ENCODE peak calls at places on chromosomes 7 and 10, in seven cellular contexts. Y, C, K, F, V, X and J are unnamed samples.

GRCh38 chr10:77131214-77131613 is 506.4 kb downstream of the KCNMA1 start:
- DNase-seq in Y (no peak), C (peak), K (no peak), F (no peak), V (no peak), X (no peak), J (no peak)

GRCh38 chr10:46298346-46299266 is 11.8 kb downstream of the ANTXRL start:
- DNase-seq in Y (no peak), C (no peak), K (peak), F (no peak), V (no peak), X (no peak), J (no peak)

GRCh38 chr10:90306187-90306586 is 551.7 kb downstream of the HTR7 start:
- DNase-seq in Y (no peak), C (peak), K (no peak), F (peak), V (no peak), X (no peak), J (no peak)

GRCh38 chr10:28631896-28632596 is 45.3 kb upstream of the BAMBI start:
- DNase-seq in Y (no peak), C (peak), K (no peak), F (no peak), V (no peak), X (no peak), J (no peak)

GRCh38 chr7:106047818-106048490 is 64.2 kb downstream of the SYPL1 start:
- DNase-seq in Y (no peak), C (peak), K (no peak), F (no peak), V (no peak), X (no peak), J (no peak)

GRCh38 chr10:100972115-100972903 is 3.0 kb downstream of the SEMA4G start:
- DNase-seq in Y (no peak), C (no peak), K (no peak), F (no peak), V (no peak), X (no peak), J (no peak)

GRCh38 chr7:50739744-50740455 is 42.8 kb downstream of the GRB10 start:
- DNase-seq in Y (no peak), C (peak), K (peak), F (no peak), V (no peak), X (no peak), J (no peak)

GRCh38 chr10:5659702-5660528 is 6.5 kb downstream of the ASB13 start:
- DNase-seq in Y (no peak), C (peak), K (no peak), F (peak), V (peak), X (peak), J (peak)

GRCh38 chr10:78178940-78179339 is 145.3 kb downstream of the RPS24 start:
- DNase-seq in Y (no peak), C (peak), K (no peak), F (peak), V (no peak), X (peak), J (no peak)

GRCh38 chr10:122124342-122124741 is 135.4 kb downstream of the TACC2 start:
- DNase-seq in Y (no peak), C (no peak), K (no peak), F (no peak), V (no peak), X (no peak), J (no peak)

GRCh38 chr10:48670978-48671913 is 13.4 kb upstream of the WDFY4 start:
- DNase-seq in Y (no peak), C (no peak), K (no peak), F (no peak), V (no peak), X (no peak), J (no peak)

GRCh38 chr10:44865289-44865671 is 45.9 kb upstream of the TMEM72 start:
- DNase-seq in Y (no peak), C (no peak), K (no peak), F (no peak), V (peak), X (peak), J (no peak)

GRCh38 chr10:70499829-70500167 is 21.2 kb downstream of the PALD1 start:
- DNase-seq in Y (no peak), C (no peak), K (no peak), F (no peak), V (no peak), X (no peak), J (no peak)

GRCh38 chr10:17214991-17215781 is 12.9 kb upstream of the VIM start:
- DNase-seq in Y (no peak), C (peak), K (no peak), F (peak), V (no peak), X (no peak), J (no peak)

GRCh38 chr7:105648561-105649401 is 67.5 kb upstream of the EFCAB10 start:
- DNase-seq in Y (no peak), C (peak), K (no peak), F (no peak), V (peak), X (no peak), J (no peak)

GRCh38 chr7:122675011-122675410 is 23.9 kb downstream of the RNF133 start:
- DNase-seq in Y (no peak), C (peak), K (no peak), F (no peak), V (no peak), X (no peak), J (no peak)

GRCh38 chr10:43268491-43268890 is 1.6 kb upstream of the RASGEF1A start:
- DNase-seq in Y (no peak), C (no peak), K (no peak), F (no peak), V (no peak), X (no peak), J (no peak)

GRCh38 chr10:123974406-123974805 is 82.8 kb upstream of the CPXM2 start:
- DNase-seq in Y (no peak), C (peak), K (no peak), F (peak), V (no peak), X (no peak), J (no peak)

GRCh38 chr7:22664988-22665798 is 61.8 kb upstream of the IL6 start:
- DNase-seq in Y (no peak), C (no peak), K (no peak), F (no peak), V (no peak), X (no peak), J (no peak)

GRCh38 chr7:18638594-18639452 is 143.3 kb downstream of the HDAC9 start:
- DNase-seq in Y (no peak), C (peak), K (no peak), F (peak), V (no peak), X (peak), J (no peak)

GRCh38 chr10:125982256-125982948 is 86.0 kb downstream of the FANK1 start:
- DNase-seq in Y (peak), C (peak), K (peak), F (peak), V (peak), X (no peak), J (no peak)

GRCh38 chr7:96126382-96126781 is 195.5 kb downstream of the SLC25A13 start:
- DNase-seq in Y (no peak), C (no peak), K (no peak), F (no peak), V (no peak), X (no peak), J (no peak)

GRCh38 chr10:12777840-12778585 is 223.5 kb downstream of the CCDC3 start:
- DNase-seq in Y (no peak), C (no peak), K (no peak), F (no peak), V (no peak), X (no peak), J (no peak)

GRCh38 chr7:1344981-1345701 is 112.5 kb downstream of the UNCX start:
- DNase-seq in Y (no peak), C (no peak), K (no peak), F (no peak), V (no peak), X (no peak), J (no peak)

GRCh38 chr10:52621635-52622079 is 150.9 kb downstream of the MBL2 start:
- DNase-seq in Y (no peak), C (no peak), K (no peak), F (peak), V (no peak), X (no peak), J (no peak)

GRCh38 chr10:71705582-71705981 is 14.0 kb downstream of the C10orf105 start:
- DNase-seq in Y (no peak), C (peak), K (no peak), F (no peak), V (no peak), X (no peak), J (no peak)

GRCh38 chr10:121069061-121069850 is 218.1 kb downstream of the WDR11 start:
- DNase-seq in Y (peak), C (peak), K (no peak), F (no peak), V (no peak), X (no peak), J (no peak)

GRCh38 chr7:42014625-42015412 is 222.2 kb downstream of the GLI3 start:
- DNase-seq in Y (no peak), C (peak), K (peak), F (peak), V (peak), X (no peak), J (no peak)

GRCh38 chr10:70053212-70053895 is 708 bp downstream of the MACROH2A2 start:
- DNase-seq in Y (no peak), C (peak), K (no peak), F (no peak), V (no peak), X (no peak), J (no peak)

DNA sequence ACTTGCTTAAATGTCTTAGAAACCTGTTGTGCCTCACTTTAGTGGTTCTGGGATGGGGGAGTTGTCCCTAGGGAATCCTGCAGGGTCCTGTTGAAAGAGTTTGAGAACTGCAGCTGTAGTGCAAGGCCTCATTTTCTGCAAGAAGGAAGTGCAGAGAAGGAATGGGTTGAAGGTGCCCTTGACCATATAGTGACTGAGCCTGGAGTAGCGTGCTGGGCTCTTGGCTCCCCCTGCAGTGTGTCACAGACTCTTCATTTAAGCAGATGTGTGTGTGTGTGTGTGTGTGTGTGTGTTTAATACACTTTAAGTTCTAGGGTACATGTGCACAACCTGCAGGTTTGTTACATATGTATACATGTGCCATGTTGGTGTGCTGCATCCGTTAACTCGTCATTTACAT is 92.2 kb downstream of the GRK5 start:
- DNase-seq in Y (no peak), C (no peak), K (no peak), F (peak), V (no peak), X (no peak), J (no peak)
- TF ChIP-seq CTCF in Y (peak), C (no peak), K (peak), F (no peak), V (no peak), X (peak), J (no peak)

DNA sequence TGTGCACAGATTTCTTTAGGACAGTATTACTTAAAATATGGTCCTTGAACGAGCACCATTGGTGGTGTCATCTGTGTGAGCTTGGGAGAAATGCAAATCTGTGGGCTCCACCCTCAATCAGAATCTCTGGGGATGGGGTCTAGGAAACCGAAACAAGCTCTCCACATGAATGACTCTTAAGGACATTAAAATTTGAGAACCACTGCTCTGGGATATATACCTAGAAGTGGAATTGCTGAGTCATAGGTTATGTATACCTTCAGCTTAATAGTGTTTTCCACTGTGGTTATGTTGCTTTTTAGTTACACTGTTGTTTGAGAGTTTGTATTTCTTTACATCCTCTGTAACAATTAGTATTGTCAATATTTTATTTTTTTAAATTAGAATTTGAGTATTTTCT is 24.0 kb downstream of the ZNRF2 start:
- DNase-seq in Y (no peak), C (peak), K (no peak), F (no peak), V (no peak), X (no peak), J (no peak)
- H3K4me3 ChIP-seq in Y (no peak), C (no peak), K (no peak), F (no peak), V (no peak), X (no peak), J (no peak)

GRCh38 chr7:79084423-79084822 is 369.0 kb downstream of the MAGI2 start:
- DNase-seq in Y (no peak), C (no peak), K (no peak), F (no peak), V (no peak), X (no peak), J (no peak)
- TF ChIP-seq CTCF in Y (no peak), C (no peak), K (no peak), F (no peak), V (no peak), X (no peak), J (no peak)

GRCh38 chr10:15715619-15716227 is 4.0 kb downstream of the ITGA8 start:
- DNase-seq in Y (no peak), C (peak), K (no peak), F (peak), V (no peak), X (no peak), J (no peak)
- H3K4me3 ChIP-seq in Y (no peak), C (no peak), K (no peak), F (no peak), V (no peak), X (no peak), J (peak)